ENCODE peak calls at places on chromosomes 7 and 10, in nine cellular contexts. J, X, W, M, K, D, S, P and A are unnamed samples.

GRCh38 chr10:94938383-94938782 is at the start of gene CYP2C9:
- DNase-seq in J (no peak), X (no peak), W (no peak), M (no peak), K (no peak), D (no peak), S (no peak), P (no peak), A (no peak)

GRCh38 chr7:35909870-35910357 is 109.1 kb downstream of the SEPTIN7 start:
- DNase-seq in J (no peak), X (no peak), W (no peak), M (no peak), K (no peak), D (no peak), S (peak), P (peak), A (no peak)

GRCh38 chr10:60044221-60044620 is 137.9 kb upstream of the CCDC6 start:
- DNase-seq in J (peak), X (peak), W (no peak), M (peak), K (no peak), D (peak), S (peak), P (peak), A (no peak)

GRCh38 chr7:149870701-149871483 is 2.9 kb upstream of the ATP6V0E2 start:
- DNase-seq in J (no peak), X (no peak), W (peak), M (no peak), K (no peak), D (no peak), S (no peak), P (no peak), A (no peak)

GRCh38 chr10:97648557-97649404 is 8.3 kb downstream of the PI4K2A start:
- DNase-seq in J (peak), X (peak), W (peak), M (peak), K (peak), D (peak), S (peak), P (peak), A (peak)

GRCh38 chr10:102235598-102235920 is 5.8 kb downstream of the PITX3 start:
- DNase-seq in J (no peak), X (no peak), W (no peak), M (no peak), K (no peak), D (peak), S (peak), P (no peak), A (no peak)

GRCh38 chr10:44477021-44477420 is 92.1 kb upstream of the CXCL12 start:
- DNase-seq in J (no peak), X (peak), W (no peak), M (no peak), K (no peak), D (no peak), S (peak), P (peak), A (no peak)

GRCh38 chr10:84184517-84184916 is 9.8 kb upstream of the CDHR1 start:
- DNase-seq in J (no peak), X (no peak), W (no peak), M (no peak), K (no peak), D (no peak), S (no peak), P (no peak), A (no peak)

GRCh38 chr10:86254526-86255174 is 111.9 kb downstream of the GRID1 start:
- DNase-seq in J (no peak), X (no peak), W (no peak), M (no peak), K (no peak), D (peak), S (no peak), P (no peak), A (no peak)

GRCh38 chr10:25828475-25828874 is 105.6 kb upstream of the MYO3A start:
- DNase-seq in J (no peak), X (no peak), W (no peak), M (no peak), K (no peak), D (no peak), S (no peak), P (no peak), A (no peak)

GRCh38 chr7:45911311-45911710 is 9.8 kb downstream of the IGFBP3 start:
- DNase-seq in J (no peak), X (no peak), W (no peak), M (no peak), K (no peak), D (no peak), S (no peak), P (no peak), A (no peak)

GRCh38 chr7:76368190-76368589 is 9.4 kb upstream of the YWHAG start:
- DNase-seq in J (no peak), X (no peak), W (no peak), M (no peak), K (no peak), D (no peak), S (no peak), P (no peak), A (no peak)

GRCh38 chr10:89206402-89207180 is 526 bp downstream of the CH25H start:
- DNase-seq in J (no peak), X (no peak), W (peak), M (no peak), K (no peak), D (no peak), S (peak), P (no peak), A (no peak)

GRCh38 chr7:13988765-13989137 is 715 bp downstream of the ETV1 start:
- DNase-seq in J (no peak), X (peak), W (no peak), M (peak), K (peak), D (peak), S (peak), P (peak), A (no peak)

GRCh38 chr7:110759069-110759468 is 331.9 kb upstream of the LRRN3 start:
- DNase-seq in J (no peak), X (no peak), W (no peak), M (no peak), K (no peak), D (peak), S (no peak), P (no peak), A (no peak)
- TF ChIP-seq CTCF in J (no peak), X (no peak), W (no peak), M (no peak), K (no peak), D (no peak), S (no peak), P (no peak), A (no peak)

GRCh38 chr10:117542706-117543244 is at the start of gene EMX2:
- DNase-seq in J (no peak), X (no peak), W (no peak), M (no peak), K (no peak), D (no peak), S (no peak), P (no peak), A (no peak)

GRCh38 chr10:117543999-117544728 is 1.6 kb downstream of the EMX2 start:
- DNase-seq in J (no peak), X (no peak), W (no peak), M (no peak), K (no peak), D (no peak), S (peak), P (no peak), A (no peak)

GRCh38 chr10:117544729-117545140 is 2.2 kb downstream of the EMX2 start:
- DNase-seq in J (no peak), X (no peak), W (no peak), M (no peak), K (no peak), D (no peak), S (peak), P (no peak), A (no peak)

GRCh38 chr10:117541909-117542705 is 439 bp upstream of the EMX2 start:
- DNase-seq in J (peak), X (peak), W (no peak), M (peak), K (no peak), D (no peak), S (peak), P (peak), A (peak)

GRCh38 chr10:117543245-117543998 is 876 bp downstream of the EMX2 start:
- DNase-seq in J (no peak), X (peak), W (no peak), M (no peak), K (no peak), D (no peak), S (peak), P (no peak), A (no peak)
- H3K4me3 ChIP-seq in J (peak), X (peak), W (peak), M (no peak), K (no peak), D (no peak), S (peak), P (peak), A (peak)

DNA sequence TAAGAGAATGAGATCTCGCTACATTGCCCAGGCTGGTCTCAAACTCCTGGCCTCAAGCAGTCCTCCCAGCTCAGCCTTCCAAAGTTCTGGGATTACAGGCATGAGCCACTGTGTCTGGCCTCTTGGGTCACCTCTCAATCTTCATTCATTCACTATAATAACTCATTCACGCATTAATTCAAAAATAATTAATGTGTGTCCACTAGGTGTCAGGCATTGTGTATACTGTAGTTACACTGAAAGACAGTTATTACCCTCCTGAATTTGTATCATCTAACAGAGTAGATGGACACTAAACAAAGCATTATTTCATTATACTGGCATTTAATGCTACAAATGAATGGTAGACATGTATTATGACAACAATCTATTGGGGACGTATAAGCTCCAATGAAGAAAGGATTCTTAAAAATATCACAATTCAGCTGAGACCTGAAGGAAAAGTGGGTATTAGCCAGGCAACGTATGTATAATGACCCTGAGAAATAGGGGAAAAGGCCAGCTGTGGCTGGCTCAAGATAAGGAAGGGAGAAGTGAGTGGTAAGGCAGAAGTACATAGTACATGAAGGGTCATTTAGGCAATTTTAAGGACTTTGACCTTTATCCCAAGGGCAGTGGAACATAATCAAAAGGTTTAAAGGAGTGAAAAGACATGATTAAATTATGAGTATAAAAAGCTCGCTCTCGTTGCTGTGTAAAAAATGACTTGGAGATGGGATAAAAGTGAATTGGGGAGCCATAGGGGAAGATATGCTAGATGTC is 150.7 kb downstream of the BTAF1 start:
- DNase-seq in J (no peak), X (no peak), W (no peak), M (no peak), K (peak), D (peak), S (peak), P (no peak), A (no peak)
- TF ChIP-seq CTCF in J (no peak), X (peak), W (peak), M (no peak), K (peak), D (peak), S (no peak), P (peak), A (no peak)

DNA sequence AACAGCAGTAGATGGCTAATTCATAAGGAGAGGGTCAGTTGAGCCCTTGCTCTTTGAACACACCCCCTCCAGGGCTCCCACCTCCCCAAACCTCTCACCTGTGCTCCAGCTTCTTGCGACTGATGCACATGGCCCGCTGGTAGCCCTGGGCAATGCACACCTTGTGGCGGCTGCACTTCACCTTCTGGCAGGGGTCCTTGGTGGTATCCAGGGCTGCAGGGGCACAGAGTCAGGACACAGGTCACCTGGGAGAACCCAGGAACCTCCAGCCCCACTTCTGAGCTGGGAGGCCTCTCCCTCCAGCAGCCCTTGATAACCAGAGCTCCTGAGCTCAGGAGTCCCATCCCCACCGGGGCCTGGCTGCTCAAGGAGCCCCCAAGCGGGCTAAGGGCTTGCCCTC is 16.3 kb downstream of the SPOCK2 start:
- DNase-seq in J (no peak), X (no peak), W (no peak), M (no peak), K (no peak), D (no peak), S (no peak), P (no peak), A (no peak)
- H3K4me3 ChIP-seq in J (no peak), X (no peak), W (no peak), M (no peak), K (no peak), D (no peak), S (no peak), P (no peak), A (no peak)

DNA sequence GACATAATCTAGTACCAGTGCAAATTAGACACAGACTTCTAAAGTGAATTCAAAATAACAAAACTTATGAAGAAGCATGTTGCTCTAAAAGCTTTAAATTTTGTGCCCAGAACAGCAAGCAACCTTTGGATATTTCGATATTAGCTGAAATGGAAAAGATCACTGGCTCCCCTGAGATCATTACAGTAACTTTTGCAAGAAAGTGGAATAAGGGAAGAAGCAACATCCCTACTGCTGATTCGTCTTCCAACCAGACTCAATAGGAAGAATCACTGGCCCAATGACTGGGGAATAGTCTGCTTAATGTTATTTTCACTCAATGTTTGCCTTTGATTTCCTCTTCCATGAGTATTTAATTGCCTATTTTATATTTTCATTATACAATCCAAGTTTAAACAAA is 7.9 kb downstream of the SKAP2 start:
- DNase-seq in J (no peak), X (no peak), W (no peak), M (peak), K (peak), D (no peak), S (no peak), P (no peak), A (no peak)
- TF ChIP-seq CTCF in J (no peak), X (no peak), W (no peak), M (no peak), K (no peak), D (no peak), S (no peak), P (no peak), A (no peak)

DNA sequence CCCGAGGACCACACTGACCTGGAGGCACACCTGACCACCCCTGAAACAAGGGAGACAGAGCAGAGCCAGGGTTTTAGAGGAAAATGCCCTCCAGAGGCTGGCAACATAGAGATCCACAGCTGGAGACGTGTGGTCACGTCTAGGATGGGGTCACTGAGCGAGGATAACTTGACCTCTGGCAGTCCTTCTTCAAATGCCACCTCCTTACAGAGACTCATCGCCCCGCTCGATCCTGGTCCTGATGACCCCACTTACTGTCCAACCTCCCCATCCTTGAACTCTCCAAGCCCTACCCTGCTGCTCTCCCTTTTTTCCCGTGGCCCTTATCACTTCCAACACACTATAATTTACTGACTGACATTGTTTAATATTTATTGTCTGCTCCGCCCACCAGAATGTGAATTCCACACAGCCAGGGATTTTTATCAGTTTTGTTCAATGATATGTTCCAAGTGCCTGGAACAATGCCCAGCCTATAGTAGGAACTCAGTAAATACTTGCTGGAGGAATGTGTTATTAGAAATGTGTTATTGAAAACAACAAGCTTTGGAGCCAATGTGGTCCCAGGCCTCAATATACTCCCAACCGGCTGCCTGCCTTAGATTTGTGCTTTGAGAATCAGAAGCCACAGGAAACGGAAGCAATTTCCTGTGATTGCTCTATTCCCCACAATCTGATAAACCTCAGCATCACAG is 243.7 kb downstream of the GLI3 start:
- DNase-seq in J (no peak), X (peak), W (no peak), M (peak), K (peak), D (no peak), S (peak), P (peak), A (no peak)
- H3K4me3 ChIP-seq in J (no peak), X (no peak), W (no peak), M (no peak), K (no peak), D (no peak), S (no peak), P (no peak), A (no peak)

DNA sequence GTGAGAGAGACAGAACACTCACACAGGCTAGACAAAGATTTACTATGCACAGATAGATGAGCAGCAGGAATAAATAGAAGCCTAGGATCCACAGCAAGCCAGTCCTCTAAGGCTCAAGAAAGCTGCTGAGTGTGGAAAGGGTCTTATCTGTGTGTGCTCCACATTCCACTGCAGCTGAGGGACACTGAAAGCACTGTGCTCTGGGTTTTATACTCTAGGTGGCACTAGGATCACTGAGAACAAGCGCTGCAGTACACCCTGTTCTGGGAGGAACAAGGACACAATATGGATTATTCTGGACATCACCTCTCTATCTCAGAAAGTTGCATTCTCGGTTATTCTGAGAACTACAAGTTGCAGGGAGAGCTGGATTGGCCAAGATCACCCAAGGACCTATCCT is 4.9 kb upstream of the KLHL7 start:
- DNase-seq in J (no peak), X (no peak), W (no peak), M (no peak), K (no peak), D (no peak), S (no peak), P (no peak), A (no peak)
- TF ChIP-seq CTCF in J (no peak), X (no peak), W (no peak), M (no peak), K (no peak), D (peak), S (no peak), P (no peak), A (no peak)

GRCh38 chr7:7201583-7202374 is 19.4 kb downstream of the C1GALT1 start:
- DNase-seq in J (no peak), X (no peak), W (no peak), M (no peak), K (no peak), D (peak), S (no peak), P (no peak), A (no peak)
- H3K4me3 ChIP-seq in J (no peak), X (no peak), W (no peak), M (no peak), K (no peak), D (peak), S (no peak), P (no peak), A (no peak)